ENCODE peak calls at places on chromosomes 4 and X, in eight cellular contexts. S is KG1, U is NAMALWA, C is GM10248, O is GM12865, Y is A172, D is left lung, V is GM04504. N is an unnamed sample.

GRCh38 chrX:151821226-151821625 is 86.7 kb downstream of the CNGA2 start:
- DNase-seq in S (no peak), U (no peak), C (no peak), O (no peak), Y (no peak), D (no peak), V (no peak), N (no peak)

GRCh38 chrX:68831405-68832100 is 2.7 kb downstream of the EFNB1 start:
- DNase-seq in S (no peak), U (no peak), C (no peak), O (no peak), Y (no peak), D (no peak), V (no peak), N (no peak)

GRCh38 chrX:130788786-130789581 is 114.0 kb downstream of the ENOX2 start:
- DNase-seq in S (no peak), U (no peak), C (no peak), O (no peak), Y (no peak), D (no peak), V (no peak), N (no peak)

GRCh38 chr4:5957091-5957490 is 61.1 kb downstream of the C4orf50 start:
- DNase-seq in S (no peak), U (no peak), C (no peak), O (no peak), Y (no peak), D (no peak), V (no peak), N (no peak)

GRCh38 chrX:110852180-110852579 is 56.6 kb upstream of the CHRDL1 start:
- DNase-seq in S (no peak), U (peak; percentile 47), C (peak; percentile 18), O (peak; percentile 37), Y (no peak), D (no peak), V (no peak), N (no peak)

GRCh38 chrX:38968817-38969216 is 167.6 kb downstream of the MID1IP1 start:
- DNase-seq in S (no peak), U (no peak), C (no peak), O (no peak), Y (no peak), D (no peak), V (no peak), N (no peak)

GRCh38 chr4:150090836-150091235 is 12.6 kb downstream of the DCLK2 start:
- DNase-seq in S (no peak), U (no peak), C (no peak), O (no peak), Y (no peak), D (no peak), V (peak; percentile 72), N (no peak)

GRCh38 chrX:80206647-80207046 is 192.1 kb downstream of the TBX22 start:
- DNase-seq in S (no peak), U (no peak), C (no peak), O (no peak), Y (no peak), D (no peak), V (no peak), N (no peak)

GRCh38 chrX:99001286-99001685 is 1408.8 kb downstream of the PCDH19 start:
- DNase-seq in S (no peak), U (no peak), C (no peak), O (no peak), Y (no peak), D (no peak), V (no peak), N (no peak)

GRCh38 chr4:12126476-12126875 is 697.8 kb upstream of the HS3ST1 start:
- DNase-seq in S (no peak), U (no peak), C (no peak), O (no peak), Y (no peak), D (no peak), V (no peak), N (no peak)

GRCh38 chr4:2290974-2291704 is 29.2 kb upstream of the MXD4 start:
- DNase-seq in S (peak; percentile 30), U (peak; percentile 56), C (peak; percentile 46), O (peak; percentile 55), Y (no peak), D (no peak), V (no peak), N (no peak)

GRCh38 chr4:122588453-122589238 is 32.2 kb downstream of the IL21 start:
- DNase-seq in S (no peak), U (peak; percentile 35), C (no peak), O (no peak), Y (no peak), D (no peak), V (peak; percentile 55), N (no peak)

GRCh38 chr4:58723954-58724353 is 1613.8 kb upstream of the IGFBP7 start:
- DNase-seq in S (no peak), U (no peak), C (no peak), O (no peak), Y (no peak), D (no peak), V (no peak), N (no peak)

GRCh38 chrX:69116077-69116476 is 49.2 kb downstream of the PJA1 start:
- DNase-seq in S (no peak), U (no peak), C (no peak), O (no peak), Y (no peak), D (no peak), V (no peak), N (no peak)